ENCODE peak calls at places on chromosomes 11 and 22, in eight cellular contexts. X is hepatocyte; Y is CD8-positive, alpha-beta T cell; C is pancreas; E is nephron progenitor cell; R is transverse colon; W is adrenal gland; H is RWPE2. T is an unnamed sample.

GRCh38 chr11:85965202-85965601 is 103.7 kb downstream of the PICALM start:
- DNase-seq in C (no peak), H (no peak), R (no peak), X (no peak), Y (no peak), E (no peak), W (no peak), T (no peak)

GRCh38 chr11:109026891-109027489 is 362.1 kb downstream of the DDX10 start:
- DNase-seq in X (no peak), C (no peak), Y (no peak), E (no peak), R (no peak), W (no peak), H (no peak), T (no peak)

GRCh38 chr11:78161937-78162336 is 22.5 kb upstream of the ALG8 start:
- DNase-seq in C (no peak), H (no peak), W (no peak), E (no peak), R (peak), X (no peak), Y (no peak), T (peak)

GRCh38 chr11:20042717-20043392 is 117.4 kb downstream of the DBX1 start:
- DNase-seq in E (no peak), Y (no peak), W (no peak), H (no peak), X (no peak), R (no peak), C (no peak), T (no peak)

GRCh38 chr11:23425379-23425778 is 565.1 kb upstream of the CCDC179 start:
- DNase-seq in Y (no peak), X (no peak), R (no peak), W (no peak), E (no peak), H (no peak), C (no peak), T (no peak)

GRCh38 chr22:31348766-31349165 is 2.6 kb upstream of the PATZ1 start:
- DNase-seq in E (no peak), R (no peak), X (no peak), W (no peak), Y (no peak), H (no peak), C (no peak), T (no peak)

GRCh38 chr11:134878785-134879184 is 466.7 kb upstream of the B3GAT1 start:
- DNase-seq in C (no peak), Y (no peak), H (no peak), R (no peak), W (no peak), E (no peak), X (no peak), T (no peak)

GRCh38 chr22:35342390-35342789 is 38.5 kb upstream of the HMOX1 start:
- DNase-seq in W (no peak), C (no peak), Y (no peak), H (no peak), X (no peak), R (no peak), E (no peak), T (no peak)

GRCh38 chr22:22752556-22753477 is 108.4 kb downstream of the GGTLC2 start:
- DNase-seq in W (peak), E (no peak), Y (no peak), H (no peak), C (peak), X (peak), R (no peak), T (no peak)

GRCh38 chr11:61828629-61829407 is 718 bp downstream of the FADS2 start:
- DNase-seq in C (peak), X (peak), R (no peak), Y (no peak), H (no peak), W (peak), E (peak), T (peak)

GRCh38 chr11:7020183-7020917 is at the start of the genes NLRP14 and ZNF214:
- DNase-seq in H (peak), W (peak), X (peak), Y (no peak), C (peak), R (peak), E (peak), T (peak)

GRCh38 chr22:47570851-47571250 is 808.4 kb downstream of the TBC1D22A start:
- DNase-seq in H (no peak), E (no peak), X (no peak), Y (no peak), R (no peak), C (no peak), W (no peak), T (no peak)

GRCh38 chr11:82557274-82557673 is 176.4 kb downstream of the FAM181B start:
- DNase-seq in R (peak), X (no peak), H (no peak), Y (no peak), E (no peak), C (peak), W (peak), T (peak)
- TF ChIP-seq CTCF in R (no peak), X (no peak), H (no peak), Y (no peak), E (no peak), C (no peak), W (no peak), T (no peak)

DNA sequence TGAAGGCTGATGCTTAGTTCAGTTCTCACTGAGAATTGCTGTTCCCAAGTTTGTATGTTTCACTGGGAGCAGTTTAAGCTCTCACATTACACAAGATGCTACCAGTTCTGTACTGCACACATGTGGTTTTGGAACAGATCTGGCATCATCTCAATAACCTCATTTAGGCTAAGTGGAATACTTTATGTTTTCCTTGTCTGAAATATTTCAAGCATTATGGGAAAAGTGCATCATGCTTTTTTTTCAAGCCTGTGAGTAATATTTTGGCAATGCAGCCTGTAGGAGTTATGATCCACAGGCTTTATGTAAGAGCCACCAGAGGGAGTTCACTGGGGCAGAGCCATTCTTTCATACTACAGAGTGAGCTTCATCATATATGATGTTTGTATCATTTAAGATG is 141.5 kb downstream of the OR4C45 start:
- DNase-seq in W (no peak), E (no peak), Y (no peak), C (no peak), H (no peak), X (no peak), R (no peak), T (no peak)
- TF ChIP-seq CTCF in W (no peak), E (no peak), Y (no peak), C (no peak), H (peak), X (no peak), R (no peak), T (peak)

DNA sequence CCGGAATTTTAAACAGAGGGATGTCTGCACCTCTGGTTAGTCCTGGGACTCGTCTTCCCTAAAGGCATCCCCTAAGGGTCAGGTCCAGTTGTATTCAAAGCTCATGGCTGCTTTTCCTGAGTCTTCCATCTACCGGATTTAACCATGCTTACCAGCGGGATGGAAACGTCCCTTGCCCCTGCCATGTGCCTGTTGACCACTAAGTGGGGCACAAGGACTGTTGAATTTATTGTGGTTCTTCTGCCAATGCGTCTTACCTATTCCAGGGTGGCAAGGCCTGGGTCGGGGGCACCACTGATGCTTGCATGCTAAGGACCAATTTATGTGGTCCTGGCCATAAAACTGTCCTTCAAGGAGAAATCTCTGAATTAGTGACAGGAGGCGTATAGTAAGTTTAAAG is 25.6 kb downstream of the ANKRD42 start:
- DNase-seq in X (peak), H (no peak), Y (no peak), W (no peak), R (no peak), E (peak), C (no peak), T (no peak)
- TF ChIP-seq CTCF in X (peak), H (no peak), Y (no peak), W (no peak), R (no peak), E (peak), C (no peak), T (peak)

GRCh38 chr11:70138403-70138802 is 60.3 kb downstream of the ANO1 start:
- DNase-seq in R (no peak), C (no peak), E (no peak), H (no peak), W (no peak), Y (no peak), X (no peak), T (no peak)
- TF ChIP-seq CTCF in R (no peak), C (no peak), E (no peak), H (no peak), W (no peak), Y (no peak), X (no peak), T (no peak)

DNA sequence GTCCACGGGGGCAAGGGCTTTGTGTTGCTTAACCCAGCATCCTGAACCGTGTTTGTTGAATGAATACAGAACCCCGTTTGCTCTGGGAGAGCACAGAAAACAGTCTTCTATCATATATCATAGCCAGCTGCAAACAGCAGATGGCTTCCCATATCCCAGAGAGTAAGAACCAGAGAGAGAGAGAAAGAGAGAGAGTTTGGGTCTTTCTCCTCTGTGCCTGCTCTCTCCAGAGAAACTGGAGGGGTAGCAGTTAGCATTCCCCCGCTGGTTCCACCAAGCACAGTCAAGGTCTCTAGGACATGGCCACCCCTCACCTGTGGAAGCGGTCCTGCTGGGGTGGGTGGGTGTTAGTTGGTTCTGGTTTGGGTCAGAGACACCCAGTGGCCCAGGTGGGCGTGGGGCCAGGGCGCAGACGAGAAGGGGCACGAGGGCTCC is 487 bp upstream of the TIMP3 start:
- DNase-seq in Y (no peak), H (no peak), X (no peak), C (no peak), E (no peak), W (no peak), R (no peak), T (no peak)
- TF ChIP-seq CTCF in Y (no peak), H (no peak), X (peak), C (no peak), E (no peak), W (no peak), R (no peak), T (peak)

GRCh38 chr22:38017272-38017920 is 33.0 kb upstream of the SOX10 start:
- DNase-seq in H (no peak), R (peak), X (no peak), W (peak), C (peak), E (no peak), Y (no peak), T (peak)
- TF ChIP-seq CTCF in H (no peak), R (no peak), X (no peak), W (no peak), C (no peak), E (no peak), Y (no peak), T (no peak)

GRCh38 chr22:32355760-32356159 is 1.9 kb upstream of the RFPL3 start:
- DNase-seq in E (no peak), Y (no peak), R (no peak), H (no peak), X (peak), C (no peak), W (no peak), T (no peak)
- TF ChIP-seq CTCF in E (peak), Y (no peak), R (no peak), H (peak), X (peak), C (no peak), W (no peak), T (peak)